ENCODE peak calls at places on chromosomes 5 and 9, in ten cellular contexts. M is tibial artery, H is GM23338, C is mesendoderm, X is upper lobe of right lung, T is pancreas, F is RWPE2, D is left ventricle myocardium inferior, K is ovary, O is SJSA1. I is an unnamed sample. For H3K4me1, the result is how much of the 10 kb centered on the place peaks cover.

GRCh38 chr9:84955155-84955554 is 285.6 kb downstream of the NTRK2 start:
- DNase-seq in M (no peak), H (no peak), C (no peak), X (no peak), T (no peak), F (no peak), D (no peak), K (no peak), O (no peak), I (no peak)

GRCh38 chr5:88544616-88545150 is 276.0 kb upstream of the TMEM161B start:
- DNase-seq in M (no peak), H (no peak), C (no peak), X (no peak), T (no peak), F (no peak), D (no peak), K (no peak), O (no peak), I (no peak)

GRCh38 chr9:82722556-82722955 is 340.4 kb downstream of the RASEF start:
- DNase-seq in M (no peak), H (no peak), C (no peak), X (no peak), T (no peak), F (no peak), D (no peak), K (no peak), O (no peak), I (no peak)

GRCh38 chr5:66518753-66519152 is 77.4 kb upstream of the MAST4 start:
- DNase-seq in M (no peak), H (no peak), C (no peak), X (no peak), T (no peak), F (no peak), D (no peak), K (no peak), O (no peak), I (no peak)

GRCh38 chr9:72951520-72952393 is 1.1 kb downstream of the ALDH1A1 start:
- DNase-seq in M (no peak), H (no peak), C (no peak), X (no peak), T (no peak), F (no peak), D (no peak), K (no peak), O (no peak), I (no peak)

GRCh38 chr5:35031276-35031675 is 16.5 kb downstream of the AGXT2 start:
- DNase-seq in M (no peak), H (peak), C (peak), X (no peak), T (no peak), F (no peak), D (no peak), K (no peak), O (no peak), I (no peak)

GRCh38 chr5:123670981-123671557 is 159.1 kb downstream of the CSNK1G3 start:
- DNase-seq in M (no peak), H (peak), C (peak), X (no peak), T (peak), F (no peak), D (no peak), K (peak), O (no peak), I (no peak)

GRCh38 chr5:27708579-27708978 is 670.2 kb upstream of the CDH9 start:
- DNase-seq in M (no peak), H (no peak), C (peak), X (no peak), T (no peak), F (no peak), D (no peak), K (no peak), O (no peak), I (no peak)

GRCh38 chr9:18543406-18543965 is 69.5 kb downstream of the ADAMTSL1 start:
- DNase-seq in M (no peak), H (no peak), C (no peak), X (no peak), T (no peak), F (no peak), D (no peak), K (no peak), O (peak), I (no peak)

GRCh38 chr5:55711531-55712022 is 547 bp downstream of the SLC38A9 start:
- DNase-seq in M (no peak), H (no peak), C (no peak), X (no peak), T (no peak), F (no peak), D (no peak), K (peak), O (no peak), I (peak)

GRCh38 chr9:133956520-133957076 is 35.5 kb downstream of the VAV2 start:
- DNase-seq in M (no peak), H (peak), C (peak), X (no peak), T (peak), F (no peak), D (no peak), K (peak), O (no peak), I (peak)

GRCh38 chr5:83636141-83636540 is 84.5 kb downstream of the HAPLN1 start:
- DNase-seq in M (no peak), H (no peak), C (no peak), X (no peak), T (no peak), F (no peak), D (no peak), K (no peak), O (no peak), I (no peak)

GRCh38 chr5:39171647-39172046 is 47.7 kb downstream of the FYB1 start:
- DNase-seq in M (no peak), H (no peak), C (no peak), X (no peak), T (no peak), F (no peak), D (no peak), K (no peak), O (no peak), I (no peak)

GRCh38 chr9:132857031-132857430 is 21.1 kb downstream of the AK8 start:
- DNase-seq in M (peak), H (no peak), C (no peak), X (no peak), T (no peak), F (no peak), D (peak), K (peak), O (no peak), I (no peak)

GRCh38 chr9:135347461-135347860 is 132.1 kb upstream of the PPP1R26 start:
- DNase-seq in M (no peak), H (no peak), C (no peak), X (no peak), T (no peak), F (peak), D (no peak), K (no peak), O (no peak), I (no peak)

GRCh38 chr5:169801324-169801777 is 164.3 kb downstream of the DOCK2 start:
- DNase-seq in M (no peak), H (no peak), C (no peak), X (no peak), T (no peak), F (no peak), D (no peak), K (no peak), O (no peak), I (no peak)

GRCh38 chr9:130537346-130538050 is 41.9 kb upstream of the FUBP3 start:
- DNase-seq in M (no peak), H (no peak), C (no peak), X (no peak), T (no peak), F (no peak), D (no peak), K (no peak), O (no peak), I (peak)

GRCh38 chr9:70569070-70569772 is 154.8 kb upstream of the KLF9 start:
- DNase-seq in M (no peak), H (no peak), C (no peak), X (no peak), T (no peak), F (no peak), D (no peak), K (no peak), O (no peak), I (no peak)

GRCh38 chr5:59357421-59357977 is 536.0 kb downstream of the PDE4D start:
- DNase-seq in M (no peak), H (peak), C (peak), X (peak), T (no peak), F (no peak), D (peak), K (no peak), O (no peak), I (peak)

GRCh38 chr5:14668247-14668646 is 3.7 kb downstream of the OTULIN start:
- DNase-seq in M (no peak), H (no peak), C (no peak), X (no peak), T (no peak), F (no peak), D (no peak), K (no peak), O (no peak), I (no peak)

GRCh38 chr5:151757233-151758140 is 944 bp downstream of the ATOX1 start:
- DNase-seq in M (no peak), H (peak), C (peak), X (no peak), T (no peak), F (no peak), D (no peak), K (no peak), O (peak), I (no peak)

GRCh38 chr5:8517461-8517860 is 648.5 kb downstream of the MTRR start:
- DNase-seq in M (no peak), H (no peak), C (peak), X (no peak), T (no peak), F (no peak), D (no peak), K (no peak), O (no peak), I (no peak)

GRCh38 chr5:1788200-1788599 is 11.4 kb downstream of the MRPL36 start:
- DNase-seq in M (no peak), H (no peak), C (no peak), X (peak), T (no peak), F (no peak), D (no peak), K (no peak), O (no peak), I (no peak)

GRCh38 chr5:33023649-33024048 is 312.5 kb downstream of the NPR3 start:
- DNase-seq in M (no peak), H (no peak), C (no peak), X (no peak), T (no peak), F (no peak), D (no peak), K (no peak), O (no peak), I (no peak)

GRCh38 chr5:88401671-88402070 is 133.0 kb upstream of the TMEM161B start:
- DNase-seq in M (no peak), H (no peak), C (no peak), X (no peak), T (no peak), F (no peak), D (no peak), K (no peak), O (no peak), I (no peak)

GRCh38 chr5:163649522-163649921 is 144.1 kb downstream of the MAT2B start:
- DNase-seq in M (no peak), H (no peak), C (peak), X (no peak), T (no peak), F (no peak), D (no peak), K (no peak), O (no peak), I (no peak)

GRCh38 chr9:89606049-89606481 is 1.3 kb downstream of the GADD45G start:
- DNase-seq in M (peak), H (peak), C (peak), X (peak), T (peak), F (peak), D (peak), K (peak), O (no peak), I (peak)

DNA sequence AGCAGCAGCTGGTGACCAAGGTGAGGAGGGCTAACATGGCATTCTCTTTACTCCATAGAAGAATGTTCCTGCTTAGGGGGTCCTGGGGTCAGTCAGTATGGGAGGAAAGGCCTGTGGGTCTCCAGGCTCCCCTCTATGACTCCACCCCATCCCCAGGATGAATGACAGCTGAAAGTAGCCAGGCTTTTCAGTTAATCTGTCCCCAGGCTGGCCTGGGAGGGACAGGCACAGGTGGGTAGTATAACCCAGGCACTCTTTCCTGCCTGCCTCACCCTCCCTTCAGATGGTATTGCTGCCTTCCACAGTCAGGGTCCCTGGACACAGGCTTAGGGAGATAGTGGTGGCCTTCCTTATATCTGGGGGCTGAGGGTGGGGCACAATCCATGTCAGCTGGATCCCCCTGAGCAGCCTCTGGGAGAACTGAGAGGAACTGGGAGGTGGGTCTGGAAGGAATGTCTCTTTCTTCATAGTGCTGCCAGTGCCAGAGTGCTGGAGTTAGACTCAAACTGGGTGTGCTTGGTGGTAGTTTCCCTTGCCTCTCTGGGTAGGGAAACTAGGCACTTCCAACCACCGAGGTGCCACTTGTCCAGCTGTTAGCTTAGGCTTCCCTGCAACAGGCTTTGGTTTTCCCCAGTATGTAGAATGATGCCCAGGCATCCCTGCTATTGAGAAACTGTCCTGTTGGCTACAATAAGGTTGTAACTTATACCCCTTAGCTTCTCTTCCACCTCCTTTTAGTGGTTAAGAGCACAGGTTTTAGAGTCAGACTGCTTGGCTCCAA is 27.8 kb downstream of the LARP1 start:
- DNase-seq in M (no peak), H (no peak), C (no peak), X (no peak), T (no peak), F (no peak), D (no peak), K (no peak), O (no peak), I (no peak)
- H3K4me1 ChIP-seq in M (half or more), H (half or more), C (under half), X (half or more), T (half or more), F (under half), D (half or more), K (under half), O (under half), I (half or more)

GRCh38 chr9:109097156-109097555 is 22.6 kb downstream of the TMEM245 start:
- DNase-seq in M (no peak), H (no peak), C (no peak), X (no peak), T (no peak), F (no peak), D (no peak), K (no peak), O (no peak), I (no peak)
- H3K27ac ChIP-seq in M (peak), H (peak), C (no peak), X (no peak), T (no peak), F (no peak), D (peak), K (no peak), O (no peak), I (no peak)

GRCh38 chr9:36961568-36962360 is 72.3 kb downstream of the PAX5 start:
- DNase-seq in M (peak), H (peak), C (peak), X (peak), T (no peak), F (no peak), D (no peak), K (no peak), O (no peak), I (no peak)
- H3K4me3 ChIP-seq in M (no peak), H (no peak), C (no peak), X (no peak), T (peak), F (no peak), D (peak), K (no peak), O (no peak), I (no peak)

DNA sequence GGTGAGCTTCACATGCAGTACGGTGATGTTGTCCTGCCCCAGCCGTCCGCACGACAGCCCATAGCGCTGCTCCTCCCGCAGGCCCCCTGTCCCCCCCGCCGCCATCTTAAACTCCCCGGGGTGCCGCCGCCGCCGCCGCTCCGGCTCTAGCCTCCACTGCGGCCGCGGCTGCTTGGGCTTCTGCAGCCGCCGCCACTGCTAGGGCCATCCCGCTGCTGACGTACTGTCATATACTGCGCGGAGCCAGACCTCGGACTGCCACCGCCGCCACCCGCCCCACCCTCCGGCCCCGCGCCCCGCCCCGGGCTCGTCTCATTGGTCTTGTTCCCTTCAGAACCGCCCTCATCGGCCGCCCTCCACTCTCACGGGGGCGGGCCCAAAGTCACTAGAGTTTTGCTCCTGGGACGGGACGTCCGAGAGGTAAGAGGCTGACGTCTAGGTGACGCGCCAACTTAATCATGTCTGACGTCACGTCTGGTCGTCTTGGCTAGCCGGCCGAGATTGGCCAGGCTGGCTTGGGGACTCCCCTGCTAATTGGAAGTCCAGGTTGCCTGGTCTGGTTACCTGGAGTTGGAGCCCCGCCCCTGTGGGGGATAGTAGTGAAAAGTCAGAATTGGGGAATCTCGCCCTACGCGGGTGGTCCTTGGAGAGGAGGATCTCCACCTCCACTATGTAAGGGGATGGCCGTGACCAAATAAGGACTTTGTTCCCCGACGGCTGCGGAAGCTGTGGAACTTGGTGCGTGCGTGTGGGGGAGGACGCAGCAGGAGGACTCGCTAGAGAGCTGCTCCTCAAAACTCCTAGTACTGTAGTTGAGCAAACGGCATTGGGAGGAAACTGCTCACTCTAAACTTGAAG is at the start of gene ELL2:
- DNase-seq in M (peak), H (peak), C (peak), X (peak), T (peak), F (peak), D (peak), K (peak), O (peak), I (peak)
- H3K4me1 ChIP-seq in M (under half), H (under half), C (under half), X (under half), T (under half), F (under half), D (half or more), K (under half), O (under half), I (under half)

GRCh38 chr5:172660974-172661373 is 19.9 kb downstream of the NEURL1B start:
- DNase-seq in M (no peak), H (no peak), C (no peak), X (no peak), T (no peak), F (no peak), D (no peak), K (no peak), O (no peak), I (peak)

GRCh38 chr5:172659909-172660628 is 19.0 kb downstream of the NEURL1B start:
- DNase-seq in M (peak), H (peak), C (peak), X (peak), T (peak), F (peak), D (peak), K (peak), O (peak), I (peak)

GRCh38 chr5:172659570-172659908 is 18.5 kb downstream of the NEURL1B start:
- DNase-seq in M (no peak), H (no peak), C (no peak), X (no peak), T (no peak), F (no peak), D (no peak), K (no peak), O (no peak), I (no peak)

GRCh38 chr5:172658869-172659513 is 17.9 kb downstream of the NEURL1B start:
- DNase-seq in M (peak), H (no peak), C (no peak), X (peak), T (peak), F (no peak), D (peak), K (peak), O (no peak), I (peak)

GRCh38 chr5:172658391-172658790 is 17.3 kb downstream of the NEURL1B start:
- DNase-seq in M (peak), H (no peak), C (no peak), X (no peak), T (no peak), F (no peak), D (no peak), K (no peak), O (no peak), I (peak)
- H3K27ac ChIP-seq in M (peak), H (no peak), C (no peak), X (peak), T (no peak), F (peak), D (peak), K (peak), O (no peak), I (no peak)

GRCh38 chr5:40486437-40487270 is 193.1 kb upstream of the PTGER4 start:
- DNase-seq in M (no peak), H (no peak), C (no peak), X (no peak), T (no peak), F (no peak), D (no peak), K (no peak), O (no peak), I (no peak)
- H3K4me3 ChIP-seq in M (no peak), H (no peak), C (no peak), X (no peak), T (no peak), F (no peak), D (no peak), K (no peak), O (no peak), I (no peak)

DNA sequence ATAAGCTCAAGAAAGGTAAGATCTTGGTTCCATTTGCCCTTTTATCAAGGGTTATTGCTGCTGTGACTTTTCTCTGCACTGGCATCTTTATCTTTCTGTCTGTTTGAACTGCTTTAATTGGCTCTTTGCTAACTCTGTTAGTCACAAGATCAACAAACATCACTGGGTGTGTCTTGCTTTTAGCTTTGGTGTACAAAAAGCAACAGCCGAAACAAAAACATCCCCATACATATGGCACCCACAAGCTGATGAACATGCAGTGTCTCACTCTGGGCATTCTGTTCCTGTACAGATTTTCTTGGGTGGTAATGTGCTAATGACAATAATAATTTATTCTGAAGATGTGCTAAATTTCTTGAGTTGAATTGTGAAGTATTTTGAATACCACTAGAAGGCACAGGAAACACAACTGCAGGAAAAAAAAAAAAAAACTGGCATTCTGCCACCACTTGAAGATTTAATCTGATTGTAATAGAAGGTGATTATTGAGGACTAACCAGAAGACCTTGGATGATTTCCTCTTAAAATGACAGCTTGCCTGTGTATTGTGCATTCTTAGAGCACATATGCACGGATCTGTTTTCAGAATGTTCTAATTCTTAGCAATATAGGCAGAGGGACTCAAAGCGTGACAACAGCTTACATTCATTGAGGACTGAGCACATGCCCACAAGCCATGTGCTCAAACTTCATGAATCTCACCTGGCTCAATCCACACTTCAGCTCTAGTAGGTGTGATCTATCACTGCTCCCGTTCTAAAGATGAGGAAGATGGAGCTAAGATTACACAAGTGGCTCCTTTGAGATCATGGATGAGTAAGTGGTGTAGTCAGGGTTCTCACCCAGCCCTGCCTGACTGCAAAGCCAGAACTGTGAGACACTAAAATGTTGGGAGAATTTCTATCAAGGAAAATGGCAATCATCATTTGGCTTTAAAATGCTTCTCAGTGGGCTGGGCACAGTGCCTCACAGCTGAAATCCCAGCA is 96.4 kb downstream of the EBF1 start:
- DNase-seq in M (no peak), H (no peak), C (no peak), X (no peak), T (no peak), F (no peak), D (no peak), K (no peak), O (peak), I (no peak)
- H3K4me1 ChIP-seq in M (half or more), H (under half), C (under half), X (under half), T (under half), F (under half), D (half or more), K (under half), O (under half), I (under half)